ENCODE peak calls at places on chromosomes 4 and X, in four cellular contexts. One of them, this sample, is unnamed.

GRCh38 chr4:140675599-140676231 is 80.5 kb downstream of the TBC1D9 start:
- DNase-seq in H9: no peak
- DNase-seq in IMR-90: peak
- DNase-seq in mesendoderm: no peak
- DNase-seq in this sample: no peak

GRCh38 chrX:133053854-133054565 is 42.9 kb downstream of the USP26 start:
- DNase-seq in IMR-90: no peak
- DNase-seq in H9: no peak
- DNase-seq in mesendoderm: peak
- DNase-seq in this sample: no peak

GRCh38 chr4:82260632-82261031 is 113.2 kb downstream of the HNRNPD start:
- DNase-seq in mesendoderm: no peak
- DNase-seq in IMR-90: no peak
- DNase-seq in H9: no peak
- DNase-seq in this sample: no peak

GRCh38 chr4:100288811-100289529 is 98.7 kb upstream of the DDIT4L start:
- DNase-seq in mesendoderm: no peak
- DNase-seq in IMR-90: peak
- DNase-seq in H9: no peak
- DNase-seq in this sample: no peak

GRCh38 chr4:11428701-11429571 is at the start of gene HS3ST1:
- DNase-seq in H9: peak
- DNase-seq in IMR-90: peak
- DNase-seq in mesendoderm: peak
- DNase-seq in this sample: peak

GRCh38 chrX:19585370-19586082 is 70.2 kb upstream of the MAP3K15 start:
- DNase-seq in IMR-90: no peak
- DNase-seq in mesendoderm: peak
- DNase-seq in H9: no peak
- DNase-seq in this sample: no peak

GRCh38 chrX:101257448-101258259 is 33.5 kb downstream of the TAF7L start:
- DNase-seq in mesendoderm: peak
- DNase-seq in IMR-90: peak
- DNase-seq in H9: no peak
- DNase-seq in this sample: no peak

GRCh38 chrX:72604112-72604511 is 31.5 kb upstream of the HDAC8 start:
- DNase-seq in IMR-90: no peak
- DNase-seq in mesendoderm: no peak
- DNase-seq in H9: no peak
- DNase-seq in this sample: no peak

GRCh38 chr4:70269674-70270073 is 27.3 kb downstream of the CSN3 start:
- DNase-seq in mesendoderm: peak
- DNase-seq in H9: no peak
- DNase-seq in IMR-90: no peak
- DNase-seq in this sample: no peak

GRCh38 chr4:149140841-149141240 is 674.8 kb downstream of the IQCM start:
- DNase-seq in mesendoderm: no peak
- DNase-seq in H9: no peak
- DNase-seq in IMR-90: peak
- DNase-seq in this sample: no peak

GRCh38 chr4:139921551-139922184 is 232.3 kb downstream of the MAML3 start:
- DNase-seq in mesendoderm: no peak
- DNase-seq in H9: no peak
- DNase-seq in IMR-90: no peak
- DNase-seq in this sample: no peak

GRCh38 chr4:149549911-149550310 is 265.7 kb downstream of the IQCM start:
- DNase-seq in mesendoderm: peak
- DNase-seq in IMR-90: no peak
- DNase-seq in H9: peak
- DNase-seq in this sample: no peak

GRCh38 chr4:183504930-183505555 is at the start of gene ING2:
- DNase-seq in H9: no peak
- DNase-seq in mesendoderm: peak
- DNase-seq in IMR-90: no peak
- DNase-seq in this sample: no peak

GRCh38 chr4:147408189-147408588 is 72.7 kb upstream of the EDNRA start:
- DNase-seq in mesendoderm: no peak
- DNase-seq in IMR-90: no peak
- DNase-seq in H9: no peak
- DNase-seq in this sample: no peak

GRCh38 chr4:86935499-86935832 is 655 bp downstream of the AFF1 start:
- DNase-seq in mesendoderm: no peak
- DNase-seq in H9: no peak
- DNase-seq in IMR-90: no peak
- DNase-seq in this sample: peak

GRCh38 chrX:38803609-38804480 is 2.6 kb downstream of the MID1IP1 start:
- DNase-seq in mesendoderm: peak
- DNase-seq in H9: peak
- DNase-seq in IMR-90: peak
- DNase-seq in this sample: peak

GRCh38 chr4:57182132-57182874 is 72.1 kb upstream of the IGFBP7 start:
- DNase-seq in IMR-90: no peak
- DNase-seq in mesendoderm: no peak
- DNase-seq in H9: no peak
- DNase-seq in this sample: no peak

GRCh38 chr4:20544645-20545044 is 155.6 kb upstream of the PACRGL start:
- DNase-seq in H9: no peak
- DNase-seq in mesendoderm: peak
- DNase-seq in IMR-90: peak
- DNase-seq in this sample: peak

GRCh38 chrX:7993873-7994272 is 66.7 kb upstream of the PNPLA4 start:
- DNase-seq in IMR-90: peak
- DNase-seq in H9: no peak
- DNase-seq in mesendoderm: no peak
- DNase-seq in this sample: no peak

GRCh38 chrX:25144043-25144940 is 128.5 kb upstream of the ARX start:
- DNase-seq in H9: peak
- DNase-seq in mesendoderm: peak
- DNase-seq in IMR-90: peak
- DNase-seq in this sample: peak

GRCh38 chr4:139521764-139522373 is 34.1 kb downstream of the SETD7 start:
- DNase-seq in mesendoderm: no peak
- DNase-seq in H9: no peak
- DNase-seq in IMR-90: no peak
- DNase-seq in this sample: no peak

GRCh38 chrX:10230222-10230621 is 73.4 kb downstream of the CLCN4 start:
- DNase-seq in H9: no peak
- DNase-seq in mesendoderm: no peak
- DNase-seq in IMR-90: no peak
- DNase-seq in this sample: no peak

DNA sequence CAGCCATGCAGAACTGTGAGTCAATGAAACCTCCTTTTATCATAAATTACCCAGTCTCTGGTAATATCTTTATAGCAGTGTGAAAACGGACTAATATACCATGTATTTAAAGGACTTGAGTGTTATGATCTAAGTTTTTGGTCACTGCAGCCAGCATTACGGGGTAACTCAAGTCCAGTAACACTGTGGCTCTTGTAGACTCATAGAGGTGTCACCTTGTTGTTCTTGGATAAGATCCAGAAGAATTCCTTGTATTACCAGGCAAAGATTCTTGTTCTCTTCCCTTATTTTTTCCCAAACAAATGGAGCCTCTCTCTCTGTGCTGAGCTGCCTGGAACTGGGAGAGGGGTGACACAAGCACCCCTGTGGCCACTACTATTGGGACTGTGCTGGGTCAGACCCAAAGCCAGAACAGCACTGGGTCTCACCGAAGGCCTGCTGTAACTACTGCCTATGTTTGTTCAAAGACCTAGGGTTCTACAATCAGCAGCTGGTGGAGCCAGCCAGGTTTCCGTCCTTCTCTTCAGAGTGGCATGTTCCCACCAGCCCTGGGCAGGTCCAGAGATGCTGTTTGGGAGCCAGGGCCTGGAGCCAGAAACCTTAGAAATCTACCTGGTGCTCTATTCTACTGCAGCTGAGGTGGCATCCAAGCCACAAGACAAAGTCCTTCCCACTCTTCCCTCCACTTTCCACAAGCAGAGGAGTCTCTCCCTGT is 43.7 kb upstream of the MED14 start:
- DNase-seq in IMR-90: peak
- DNase-seq in H9: no peak
- DNase-seq in mesendoderm: no peak
- DNase-seq in this sample: no peak
- H3K27ac ChIP-seq in IMR-90: no peak
- H3K27ac ChIP-seq in H9: no peak
- H3K27ac ChIP-seq in mesendoderm: no peak
- H3K27ac ChIP-seq in this sample: no peak

GRCh38 chr4:153466637-153467153 is 535 bp downstream of the TMEM131L start:
- DNase-seq in IMR-90: no peak
- DNase-seq in H9: no peak
- DNase-seq in mesendoderm: no peak
- DNase-seq in this sample: no peak

GRCh38 chr4:153467897-153468262 is 1.7 kb downstream of the TMEM131L start:
- DNase-seq in mesendoderm: no peak
- DNase-seq in H9: no peak
- DNase-seq in IMR-90: no peak
- DNase-seq in this sample: no peak

GRCh38 chr4:153467154-153467896 is 1.2 kb downstream of the TMEM131L start:
- DNase-seq in H9: peak
- DNase-seq in mesendoderm: peak
- DNase-seq in IMR-90: no peak
- DNase-seq in this sample: no peak

GRCh38 chr4:153465922-153466636 is at the start of gene TMEM131L:
- DNase-seq in mesendoderm: peak
- DNase-seq in IMR-90: peak
- DNase-seq in H9: peak
- DNase-seq in this sample: peak

GRCh38 chr4:153468587-153468986 is 2.4 kb downstream of the TMEM131L start:
- DNase-seq in H9: no peak
- DNase-seq in mesendoderm: no peak
- DNase-seq in IMR-90: no peak
- DNase-seq in this sample: no peak
- H3K4me2 ChIP-seq in H9: no peak
- H3K4me2 ChIP-seq in mesendoderm: no peak
- H3K4me2 ChIP-seq in IMR-90: peak
- H3K4me2 ChIP-seq in this sample: no peak

DNA sequence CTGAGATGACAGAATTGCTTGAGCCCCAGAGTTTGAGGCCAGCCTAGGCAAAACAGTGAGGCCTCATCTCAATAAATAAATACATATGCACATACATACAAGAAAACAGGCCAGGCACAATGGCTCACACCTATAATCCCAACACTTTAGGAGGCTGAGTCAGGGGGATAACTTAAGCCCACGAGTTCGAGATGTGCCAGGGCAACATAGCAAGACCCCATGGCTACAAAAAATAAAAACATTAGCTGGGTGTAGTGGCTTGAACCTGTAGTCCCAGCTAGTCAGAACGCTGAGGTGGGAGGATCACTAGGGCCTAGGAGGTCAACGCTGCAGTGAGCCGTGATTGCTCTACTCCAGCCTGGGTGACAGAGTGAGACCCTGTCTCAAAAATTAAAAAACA is 51.6 kb upstream of the NEUROG2 start:
- DNase-seq in IMR-90: no peak
- DNase-seq in mesendoderm: no peak
- DNase-seq in H9: no peak
- DNase-seq in this sample: no peak
- H4K8ac ChIP-seq in IMR-90: no peak
- H4K8ac ChIP-seq in mesendoderm: no peak
- H4K8ac ChIP-seq in H9: no peak
- H4K8ac ChIP-seq in this sample: no peak

GRCh38 chrX:16196829-16197228 is 29.5 kb downstream of the MAGEB17 start:
- DNase-seq in IMR-90: no peak
- DNase-seq in H9: no peak
- DNase-seq in mesendoderm: peak
- DNase-seq in this sample: no peak
- H3K27ac ChIP-seq in IMR-90: no peak
- H3K27ac ChIP-seq in H9: no peak
- H3K27ac ChIP-seq in mesendoderm: no peak
- H3K27ac ChIP-seq in this sample: no peak

DNA sequence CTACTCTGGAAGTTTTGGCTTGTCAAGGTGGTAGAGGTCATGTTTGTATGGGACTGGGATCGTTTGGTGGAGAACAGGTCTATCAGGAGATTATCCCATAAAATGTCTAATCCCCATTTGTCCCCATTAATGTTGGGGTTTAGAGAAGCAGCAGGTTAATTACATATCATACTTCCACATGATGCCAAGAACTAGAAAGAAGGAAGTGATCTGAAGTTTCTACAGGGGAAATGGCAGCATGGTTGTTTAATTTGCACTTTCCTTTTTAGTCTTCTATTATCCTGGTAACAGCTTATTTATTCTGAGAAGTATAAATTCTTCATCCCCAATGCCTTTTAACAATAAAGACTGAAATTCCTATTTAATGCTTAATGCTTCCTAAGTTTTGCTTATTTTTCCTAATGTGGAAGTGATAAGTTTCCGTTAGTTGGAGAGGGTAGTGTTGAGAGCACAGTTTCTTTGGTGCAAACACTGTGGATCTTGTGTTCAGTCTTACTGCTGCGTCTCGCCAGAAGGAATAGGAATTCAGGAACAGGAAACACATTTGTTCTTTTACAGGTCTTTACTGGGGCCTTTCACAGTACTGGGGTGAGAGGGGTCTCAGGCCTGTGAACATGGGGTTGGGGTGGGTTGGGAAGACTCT is 59.6 kb upstream of the TADA2B start:
- DNase-seq in mesendoderm: no peak
- DNase-seq in IMR-90: no peak
- DNase-seq in H9: no peak
- DNase-seq in this sample: no peak
- H3K4me2 ChIP-seq in mesendoderm: no peak
- H3K4me2 ChIP-seq in IMR-90: no peak
- H3K4me2 ChIP-seq in H9: no peak
- H3K4me2 ChIP-seq in this sample: no peak

GRCh38 chr4:13546855-13547562 is 2.7 kb upstream of the NKX3-2 start:
- DNase-seq in H9: peak
- DNase-seq in mesendoderm: no peak
- DNase-seq in IMR-90: no peak
- DNase-seq in this sample: no peak
- H4K8ac ChIP-seq in H9: no peak
- H4K8ac ChIP-seq in mesendoderm: no peak
- H4K8ac ChIP-seq in IMR-90: no peak
- H4K8ac ChIP-seq in this sample: no peak

DNA sequence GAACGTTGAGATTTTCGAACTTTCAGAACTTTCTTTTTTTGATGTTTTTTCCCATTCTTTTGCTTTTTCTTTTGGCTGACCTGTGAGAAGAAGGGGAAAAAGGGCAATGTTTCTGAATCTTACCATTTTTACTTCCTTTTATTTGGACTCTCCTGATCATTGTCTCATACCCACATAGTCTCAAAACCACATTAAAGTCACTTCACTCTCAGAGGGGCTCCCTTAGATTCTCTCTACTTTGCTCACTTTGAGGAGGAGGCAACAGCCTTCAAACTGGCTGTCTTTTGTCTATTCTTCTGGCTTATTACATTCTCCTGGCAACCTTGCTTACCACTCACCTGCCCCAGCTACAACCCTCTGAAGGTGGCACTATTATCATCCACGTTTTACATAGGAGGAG is 3.7 kb downstream of the CXCL9 start:
- DNase-seq in IMR-90: no peak
- DNase-seq in mesendoderm: no peak
- DNase-seq in H9: no peak
- DNase-seq in this sample: no peak
- H3K27ac ChIP-seq in IMR-90: no peak
- H3K27ac ChIP-seq in mesendoderm: no peak
- H3K27ac ChIP-seq in H9: no peak
- H3K27ac ChIP-seq in this sample: no peak

This sample was measured in neuronal stem cell.